ENCODE peak calls at places on chromosome 16, in seven cellular contexts. F, M, W, T, V, L and I are unnamed samples. For H3K27me3, the result is how much of the 10 kb centered on the place peaks cover.

GRCh38 chr16:78256686-78257375 is 157.4 kb downstream of the WWOX start:
- DNase-seq in F (no peak), M (no peak), W (no peak), T (no peak), V (no peak), L (no peak), I (no peak)

GRCh38 chr16:47644166-47644565 is 183.0 kb downstream of the PHKB start:
- DNase-seq in F (no peak), M (no peak), W (peak), T (no peak), V (no peak), L (peak), I (peak)

GRCh38 chr16:424623-425081 is 797 bp upstream of the RAB11FIP3 start:
- DNase-seq in F (peak), M (no peak), W (no peak), T (no peak), V (no peak), L (peak), I (no peak)

GRCh38 chr16:27242868-27243590 is 25.5 kb downstream of the NSMCE1 start:
- DNase-seq in F (peak), M (peak), W (peak), T (no peak), V (no peak), L (peak), I (peak)

GRCh38 chr16:17476414-17477259 is 5.9 kb upstream of the XYLT1 start:
- DNase-seq in F (no peak), M (no peak), W (peak), T (peak), V (no peak), L (peak), I (peak)

GRCh38 chr16:53872248-53873221 is 168.6 kb downstream of the FTO start:
- DNase-seq in F (no peak), M (no peak), W (peak), T (no peak), V (no peak), L (no peak), I (peak)

GRCh38 chr16:46691720-46692119 is 2.3 kb downstream of the ORC6 start:
- DNase-seq in F (no peak), M (no peak), W (no peak), T (peak), V (no peak), L (peak), I (no peak)

GRCh38 chr16:17828012-17828411 is 357.3 kb upstream of the XYLT1 start:
- DNase-seq in F (no peak), M (no peak), W (no peak), T (peak), V (no peak), L (no peak), I (peak)

GRCh38 chr16:72961115-72961832 is 86.7 kb downstream of the ZFHX3 start:
- DNase-seq in F (no peak), M (no peak), W (no peak), T (no peak), V (no peak), L (no peak), I (peak)

GRCh38 chr16:65069090-65069489 is 52.8 kb downstream of the CDH11 start:
- DNase-seq in F (no peak), M (no peak), W (peak), T (no peak), V (no peak), L (peak), I (peak)

GRCh38 chr16:82672676-82673075 is 45.9 kb downstream of the CDH13 start:
- DNase-seq in F (no peak), M (no peak), W (no peak), T (no peak), V (no peak), L (no peak), I (peak)

GRCh38 chr16:3601614-3602319 is 9.6 kb downstream of the SLX4 start:
- DNase-seq in F (no peak), M (peak), W (no peak), T (no peak), V (no peak), L (no peak), I (no peak)

GRCh38 chr16:79798416-79799053 is 198.0 kb upstream of the MAF start:
- DNase-seq in F (no peak), M (no peak), W (no peak), T (no peak), V (no peak), L (no peak), I (no peak)

GRCh38 chr16:30397776-30398659 is 2.8 kb downstream of the ZNF48 start:
- DNase-seq in F (no peak), M (no peak), W (no peak), T (no peak), V (no peak), L (no peak), I (no peak)

GRCh38 chr16:52496051-52496876 is 50.7 kb downstream of the TOX3 start:
- DNase-seq in F (no peak), M (no peak), W (no peak), T (no peak), V (no peak), L (no peak), I (no peak)

GRCh38 chr16:79312502-79312901 is 288.0 kb downstream of the MAF start:
- DNase-seq in F (no peak), M (no peak), W (no peak), T (peak), V (no peak), L (no peak), I (no peak)

GRCh38 chr16:49399594-49400364 is 26.2 kb downstream of the C16orf78 start:
- DNase-seq in F (no peak), M (no peak), W (no peak), T (no peak), V (no peak), L (no peak), I (no peak)

GRCh38 chr16:31107465-31107867 is 720 bp upstream of the BCKDK start:
- DNase-seq in F (no peak), M (no peak), W (no peak), T (peak), V (no peak), L (no peak), I (no peak)

GRCh38 chr16:3661311-3661710 is 6.8 kb downstream of the DNASE1 start:
- DNase-seq in F (peak), M (no peak), W (no peak), T (no peak), V (no peak), L (no peak), I (no peak)

DNA sequence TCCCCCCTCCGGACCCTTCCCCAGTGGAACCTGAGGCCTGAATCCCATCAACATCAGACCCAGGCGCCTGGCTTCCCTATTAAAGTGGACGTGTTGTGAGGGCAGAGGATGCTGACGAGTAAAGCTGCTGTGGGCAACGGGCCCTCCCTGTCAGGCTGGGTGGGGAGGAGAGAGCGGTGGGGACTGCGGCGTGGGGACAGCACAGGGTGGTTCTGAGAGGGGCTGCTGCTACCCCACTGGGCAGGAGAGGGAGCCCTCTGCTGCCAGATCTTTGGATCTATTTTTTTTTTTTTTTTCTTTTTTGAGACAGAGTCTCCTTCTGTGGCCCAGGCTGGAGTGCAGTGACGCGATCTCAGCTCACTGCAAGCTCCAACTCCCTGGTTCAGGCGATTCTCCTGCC is 5.9 kb downstream of the CA5A start:
- DNase-seq in F (no peak), M (no peak), W (no peak), T (no peak), V (no peak), L (no peak), I (no peak)
- TF ChIP-seq CTCF in F (no peak), M (peak), W (peak), T (peak), V (no peak), L (peak), I (peak)

DNA sequence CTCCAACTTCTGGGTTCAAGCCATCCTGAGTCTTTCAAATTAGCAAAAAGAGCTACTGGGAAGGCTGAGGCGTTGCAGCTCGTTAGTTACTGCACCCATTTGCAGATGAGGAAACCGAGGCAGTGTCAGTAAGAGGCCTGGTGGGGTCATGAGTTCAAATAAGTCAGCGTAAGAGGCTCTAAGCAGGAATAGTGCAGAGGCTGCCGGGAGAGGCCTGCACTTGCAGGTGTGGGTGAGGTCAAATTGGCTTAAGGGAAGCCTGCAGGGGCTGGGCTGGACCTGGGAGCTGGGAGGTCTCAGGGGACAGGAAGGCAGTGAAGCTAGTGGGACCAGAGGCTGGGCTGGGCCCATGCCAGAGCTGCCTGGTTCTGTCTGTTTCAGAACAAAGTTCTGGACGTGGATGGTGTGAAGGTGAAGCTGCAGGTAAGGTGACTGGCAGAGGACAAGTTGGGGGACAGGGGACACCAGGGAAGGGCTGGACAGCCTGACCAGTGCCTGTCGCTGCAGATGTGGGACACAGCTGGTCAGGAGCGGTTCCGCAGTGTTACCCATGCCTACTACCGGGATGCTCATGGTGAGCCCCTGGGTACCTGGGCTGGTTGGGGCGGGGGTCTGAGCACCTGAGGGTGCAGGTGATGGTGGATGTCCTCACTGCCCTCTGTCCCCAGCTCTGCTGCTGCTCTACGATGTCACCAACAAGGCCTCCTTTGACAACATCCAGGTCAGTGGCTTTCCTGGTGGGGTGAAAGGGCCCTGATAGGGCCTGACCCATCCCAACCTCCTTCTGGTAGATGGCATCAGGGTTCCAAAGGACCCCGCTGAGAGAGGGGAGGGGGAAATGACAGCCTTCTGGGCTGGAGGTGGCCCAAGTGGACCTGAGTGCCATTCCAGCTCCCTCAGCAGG is 3.0 kb downstream of the RAB26 start:
- DNase-seq in F (no peak), M (no peak), W (no peak), T (no peak), V (no peak), L (no peak), I (no peak)
- H3K4me3 ChIP-seq in F (peak), M (no peak), W (peak), T (no peak), V (no peak), L (no peak), I (no peak)

DNA sequence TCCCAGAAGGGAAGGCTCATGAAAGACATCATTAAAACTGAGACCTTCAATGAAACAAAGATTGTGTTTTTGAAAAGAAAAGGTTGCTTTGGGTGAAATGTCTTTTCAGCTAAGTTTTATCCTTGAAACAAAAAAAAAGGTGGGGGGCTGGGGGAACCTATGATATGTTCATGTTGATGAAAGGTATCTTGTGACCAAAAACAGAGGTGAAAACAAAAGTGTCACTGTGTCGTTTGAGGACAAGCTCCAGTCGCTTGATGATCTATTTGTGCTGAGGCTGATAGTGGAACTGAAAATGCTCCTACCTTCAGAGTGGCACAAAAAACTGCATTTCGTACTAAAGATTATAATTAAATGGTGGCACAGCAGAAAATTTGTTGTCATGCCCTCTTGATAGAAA is 59.0 kb downstream of the IQCK start:
- DNase-seq in F (no peak), M (no peak), W (no peak), T (no peak), V (no peak), L (no peak), I (no peak)
- H3K27me3 ChIP-seq in F (under half), M (under half), W (under half), T (under half), V (under half), L (under half), I (under half)

DNA sequence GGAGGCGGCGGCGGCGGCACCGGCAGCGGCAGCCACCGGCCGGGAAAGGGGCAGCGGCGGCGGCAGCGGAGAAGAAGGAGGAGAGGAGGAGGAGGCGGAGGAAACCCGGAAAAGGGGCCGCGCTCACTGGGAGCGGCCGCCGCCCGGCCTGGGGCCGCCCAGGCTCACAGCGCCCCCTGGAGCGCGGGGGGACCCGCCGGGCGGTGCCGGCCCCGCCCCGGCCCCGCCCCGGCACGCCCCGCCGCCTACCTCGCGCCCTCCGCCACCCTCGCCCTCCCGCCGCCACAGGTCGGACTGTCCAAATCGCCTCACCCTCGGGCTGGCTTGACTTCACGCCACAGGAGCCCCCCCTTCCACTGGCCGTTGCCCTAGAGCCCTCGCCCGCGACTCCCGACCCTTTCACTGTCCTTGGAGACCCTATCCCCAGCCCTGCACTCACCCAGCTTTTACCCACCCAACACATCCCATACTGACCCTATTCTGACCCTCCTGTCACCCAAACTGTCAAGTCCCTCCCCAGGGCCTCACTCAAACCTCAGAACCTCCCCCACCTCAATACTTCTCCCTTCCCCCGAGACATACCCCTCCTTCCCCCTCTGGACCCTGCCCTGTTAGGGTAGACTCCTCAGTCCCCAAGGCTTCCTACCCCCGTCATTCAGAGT is at the start of gene CSNK2A2:
- DNase-seq in F (peak), M (peak), W (peak), T (peak), V (no peak), L (no peak), I (peak)
- TF ChIP-seq CTCF in F (peak), M (no peak), W (peak), T (peak), V (peak), L (peak), I (no peak)

GRCh38 chr16:5205394-5206040 is 107.9 kb upstream of the EEF2KMT start:
- DNase-seq in F (no peak), M (no peak), W (no peak), T (no peak), V (no peak), L (no peak), I (no peak)

GRCh38 chr16:5196204-5196603 is 98.6 kb upstream of the EEF2KMT start:
- DNase-seq in F (no peak), M (no peak), W (no peak), T (no peak), V (no peak), L (no peak), I (no peak)

DNA sequence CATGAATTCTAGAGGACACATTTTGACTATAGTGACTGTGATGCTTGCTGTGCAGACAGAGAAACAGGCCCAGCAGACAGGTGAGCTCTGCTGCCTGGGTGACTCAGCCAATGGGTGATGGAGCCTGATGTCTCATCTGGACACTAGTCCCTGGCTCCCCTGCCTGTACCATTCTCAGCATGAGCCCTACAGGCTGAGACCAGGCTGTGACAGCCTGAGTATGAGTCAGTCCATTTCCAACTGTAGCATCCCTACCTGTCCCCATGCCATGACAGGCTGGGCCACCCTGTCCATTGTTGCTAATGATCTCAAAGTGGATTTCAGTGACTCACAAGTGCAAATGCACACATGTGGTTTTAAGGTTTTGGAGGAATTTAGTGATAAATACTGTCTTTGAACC is 102.5 kb upstream of the EEF2KMT start:
- DNase-seq in F (no peak), M (no peak), W (no peak), T (no peak), V (no peak), L (no peak), I (no peak)
- H3K4me3 ChIP-seq in F (no peak), M (no peak), W (no peak), T (no peak), V (no peak), L (no peak), I (no peak)

GRCh38 chr16:50622029-50622428 is 59.1 kb downstream of the SNX20 start:
- DNase-seq in F (no peak), M (no peak), W (no peak), T (no peak), V (no peak), L (no peak), I (no peak)
- H3K27me3 ChIP-seq in F (under half), M (under half), W (under half), T (under half), V (under half), L (under half), I (under half)